ENCODE peak calls at places on chromosomes 16 and 17, in four cellular contexts. One of them, this sample, is unnamed.

GRCh38 chr17:80146121-80147034 is 550 bp downstream of the EIF4A3 start:
- DNase-seq in WTC11: no peak
- DNase-seq in SK-N-SH: peak
- DNase-seq in GM12878: no peak
- DNase-seq in this sample: peak

GRCh38 chr17:17836818-17837379 is at the start of gene SREBF1:
- DNase-seq in WTC11: peak
- DNase-seq in SK-N-SH: peak
- DNase-seq in GM12878: no peak
- DNase-seq in this sample: peak

GRCh38 chr16:8623634-8624033 is 2.1 kb downstream of the METTL22 start:
- DNase-seq in WTC11: no peak
- DNase-seq in SK-N-SH: no peak
- DNase-seq in GM12878: no peak
- DNase-seq in this sample: peak

GRCh38 chr17:30506423-30506822 is 29.2 kb downstream of the GOSR1 start:
- DNase-seq in WTC11: no peak
- DNase-seq in SK-N-SH: no peak
- DNase-seq in GM12878: no peak
- DNase-seq in this sample: no peak

GRCh38 chr17:78745407-78746088 is 36.5 kb downstream of the CYTH1 start:
- DNase-seq in WTC11: peak
- DNase-seq in SK-N-SH: no peak
- DNase-seq in GM12878: no peak
- DNase-seq in this sample: peak

GRCh38 chr17:57905875-57906455 is 49.2 kb downstream of the CUEDC1 start:
- DNase-seq in WTC11: no peak
- DNase-seq in SK-N-SH: no peak
- DNase-seq in GM12878: peak
- DNase-seq in this sample: no peak

GRCh38 chr17:31072186-31072585 is 22.6 kb upstream of the NF1 start:
- DNase-seq in WTC11: no peak
- DNase-seq in SK-N-SH: no peak
- DNase-seq in GM12878: no peak
- DNase-seq in this sample: no peak

GRCh38 chr16:1972490-1972877 is 631 bp downstream of the TBL3 start:
- DNase-seq in WTC11: no peak
- DNase-seq in SK-N-SH: peak
- DNase-seq in GM12878: no peak
- DNase-seq in this sample: peak

GRCh38 chr17:36923814-36924221 is 13.5 kb upstream of the LHX1 start:
- DNase-seq in WTC11: no peak
- DNase-seq in SK-N-SH: no peak
- DNase-seq in GM12878: no peak
- DNase-seq in this sample: no peak

GRCh38 chr16:9996191-9996590 is 186.0 kb downstream of the GRIN2A start:
- DNase-seq in WTC11: no peak
- DNase-seq in SK-N-SH: no peak
- DNase-seq in GM12878: no peak
- DNase-seq in this sample: no peak

DNA sequence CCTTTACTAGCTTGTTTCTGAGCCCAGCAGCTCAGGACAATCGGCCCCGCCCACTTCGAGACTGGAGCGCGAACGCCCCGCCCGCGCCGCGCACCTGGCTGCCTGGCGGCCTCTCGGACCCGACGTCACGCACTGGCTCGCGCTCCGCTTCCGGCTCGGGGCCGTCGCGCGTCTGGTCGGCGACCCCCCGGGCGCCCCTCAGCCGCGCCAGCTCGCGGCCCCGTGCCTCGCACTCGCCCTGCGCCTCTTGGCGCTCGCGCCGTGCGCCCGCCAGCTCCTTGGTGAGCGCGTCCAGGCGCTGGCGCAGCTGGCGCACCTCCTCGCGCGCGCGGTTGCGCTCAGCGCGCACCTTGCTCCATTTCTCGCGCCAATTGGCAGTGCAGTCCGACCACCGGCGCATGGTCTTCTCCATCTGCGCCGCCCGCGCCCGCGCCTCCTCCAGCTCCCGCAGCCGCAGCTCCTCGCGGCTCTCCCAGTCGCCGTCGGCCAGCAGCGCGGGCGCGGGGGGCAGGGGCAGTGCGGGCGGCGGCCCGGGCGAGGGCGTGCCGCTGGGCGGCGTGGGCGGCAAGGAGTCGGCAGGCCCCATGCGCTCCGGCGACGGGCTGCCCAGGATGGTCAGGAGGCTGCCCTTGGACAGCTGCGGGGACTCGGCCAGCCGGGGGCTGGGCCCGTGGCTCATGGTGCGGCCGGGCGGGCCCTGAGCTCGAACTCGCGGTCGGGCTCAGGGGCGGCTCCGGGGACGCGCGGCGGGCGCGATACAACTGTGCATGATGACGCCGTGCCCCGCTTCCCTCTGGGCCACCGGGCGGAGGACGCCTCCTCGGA is 7.7 kb downstream of the CCDC102A start:
- DNase-seq in WTC11: peak
- DNase-seq in SK-N-SH: peak
- DNase-seq in GM12878: no peak
- DNase-seq in this sample: no peak
- TF ChIP-seq USF1 in WTC11: no peak
- TF ChIP-seq USF1 in SK-N-SH: no peak
- TF ChIP-seq USF1 in GM12878: no peak
- TF ChIP-seq USF1 in this sample: no peak

GRCh38 chr17:61177351-61177750 is 222.3 kb upstream of the TBX2 start:
- DNase-seq in WTC11: no peak
- DNase-seq in SK-N-SH: no peak
- DNase-seq in GM12878: no peak
- DNase-seq in this sample: no peak

GRCh38 chr17:61183793-61184192 is 215.8 kb upstream of the TBX2 start:
- DNase-seq in WTC11: no peak
- DNase-seq in SK-N-SH: no peak
- DNase-seq in GM12878: no peak
- DNase-seq in this sample: no peak

GRCh38 chr17:61175298-61176142 is 224.1 kb upstream of the TBX2 start:
- DNase-seq in WTC11: no peak
- DNase-seq in SK-N-SH: peak
- DNase-seq in GM12878: no peak
- DNase-seq in this sample: peak

GRCh38 chr17:61178284-61178683 is 221.4 kb upstream of the TBX2 start:
- DNase-seq in WTC11: no peak
- DNase-seq in SK-N-SH: no peak
- DNase-seq in GM12878: no peak
- DNase-seq in this sample: no peak

GRCh38 chr17:61179316-61179715 is 220.3 kb upstream of the TBX2 start:
- DNase-seq in WTC11: no peak
- DNase-seq in SK-N-SH: no peak
- DNase-seq in GM12878: no peak
- DNase-seq in this sample: no peak
- TF ChIP-seq USF1 in WTC11: no peak
- TF ChIP-seq USF1 in SK-N-SH: no peak
- TF ChIP-seq USF1 in GM12878: no peak
- TF ChIP-seq USF1 in this sample: no peak

GRCh38 chr17:64008830-64009229 is 10.7 kb downstream of the PRR29 start:
- DNase-seq in WTC11: no peak
- DNase-seq in SK-N-SH: no peak
- DNase-seq in GM12878: no peak
- DNase-seq in this sample: no peak
- TF ChIP-seq USF1 in WTC11: no peak
- TF ChIP-seq USF1 in SK-N-SH: no peak
- TF ChIP-seq USF1 in GM12878: no peak
- TF ChIP-seq USF1 in this sample: no peak

DNA sequence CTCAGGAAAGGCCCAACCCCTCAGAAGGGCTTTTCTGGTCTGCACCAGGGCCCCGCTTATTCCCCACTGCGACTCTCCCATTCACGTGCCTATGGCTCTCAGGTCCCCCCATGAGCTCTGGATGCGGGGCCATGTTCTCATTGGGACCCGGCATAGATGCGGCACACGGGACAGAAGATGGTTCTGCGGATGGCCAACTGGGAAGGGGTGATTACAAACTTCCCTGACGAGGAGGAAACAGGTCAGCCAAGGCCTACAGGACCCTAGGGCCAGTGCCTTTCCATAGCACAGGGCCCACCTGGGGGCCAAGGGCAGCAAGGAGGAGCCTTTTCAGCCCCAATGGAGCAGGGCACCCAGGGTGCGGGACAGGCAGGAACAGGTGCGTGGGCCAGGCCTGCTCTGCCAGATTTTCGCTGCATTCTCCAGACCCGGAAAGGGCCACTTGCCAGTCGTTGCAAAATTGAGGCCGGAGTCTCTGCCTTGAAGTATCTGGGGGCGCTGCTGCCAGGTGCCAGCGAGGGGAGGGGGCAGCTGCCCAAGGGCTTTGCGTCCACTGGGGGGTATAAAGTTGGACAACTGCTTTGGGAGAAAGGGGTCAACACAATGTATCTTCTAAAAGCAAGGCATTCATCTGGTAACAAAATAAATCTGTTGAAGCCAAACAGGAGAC is 20.5 kb downstream of the SLC7A5 start:
- DNase-seq in WTC11: no peak
- DNase-seq in SK-N-SH: no peak
- DNase-seq in GM12878: no peak
- DNase-seq in this sample: no peak
- TF ChIP-seq USF1 in WTC11: no peak
- TF ChIP-seq USF1 in SK-N-SH: no peak
- TF ChIP-seq USF1 in GM12878: no peak
- TF ChIP-seq USF1 in this sample: no peak

GRCh38 chr17:75763613-75764416 is 1.2 kb downstream of the GALK1 start:
- DNase-seq in WTC11: no peak
- DNase-seq in SK-N-SH: peak
- DNase-seq in GM12878: no peak
- DNase-seq in this sample: no peak
- TF ChIP-seq USF1 in WTC11: no peak
- TF ChIP-seq USF1 in SK-N-SH: no peak
- TF ChIP-seq USF1 in GM12878: no peak
- TF ChIP-seq USF1 in this sample: no peak

GRCh38 chr16:47687694-47688093 is 226.6 kb downstream of the PHKB start:
- DNase-seq in WTC11: no peak
- DNase-seq in SK-N-SH: no peak
- DNase-seq in GM12878: no peak
- DNase-seq in this sample: no peak
- TF ChIP-seq USF1 in WTC11: no peak
- TF ChIP-seq USF1 in SK-N-SH: no peak
- TF ChIP-seq USF1 in GM12878: no peak
- TF ChIP-seq USF1 in this sample: no peak

GRCh38 chr17:4206945-4207344 is 56.8 kb downstream of the ANKFY1 start:
- DNase-seq in WTC11: no peak
- DNase-seq in SK-N-SH: no peak
- DNase-seq in GM12878: no peak
- DNase-seq in this sample: no peak

GRCh38 chr17:4214142-4214541 is 49.6 kb downstream of the ANKFY1 start:
- DNase-seq in WTC11: no peak
- DNase-seq in SK-N-SH: no peak
- DNase-seq in GM12878: no peak
- DNase-seq in this sample: no peak

GRCh38 chr17:4205917-4206316 is 57.9 kb downstream of the ANKFY1 start:
- DNase-seq in WTC11: no peak
- DNase-seq in SK-N-SH: no peak
- DNase-seq in GM12878: no peak
- DNase-seq in this sample: no peak

GRCh38 chr17:4208228-4208627 is 55.6 kb downstream of the ANKFY1 start:
- DNase-seq in WTC11: no peak
- DNase-seq in SK-N-SH: no peak
- DNase-seq in GM12878: no peak
- DNase-seq in this sample: no peak

GRCh38 chr17:4209611-4210010 is 54.2 kb downstream of the ANKFY1 start:
- DNase-seq in WTC11: no peak
- DNase-seq in SK-N-SH: no peak
- DNase-seq in GM12878: no peak
- DNase-seq in this sample: no peak
- TF ChIP-seq USF1 in WTC11: no peak
- TF ChIP-seq USF1 in SK-N-SH: no peak
- TF ChIP-seq USF1 in GM12878: no peak
- TF ChIP-seq USF1 in this sample: no peak